ENCODE peak calls at places on chromosomes 2 and 18, in nine cellular contexts. U, B, C, N, R, P, T, J and K are unnamed samples.

GRCh38 chr2:1011018-1011405 is 60.4 kb downstream of the SNTG2 start:
- DNase-seq in U (no peak), B (no peak), C (no peak), N (no peak), R (no peak), P (no peak), T (no peak), J (no peak), K (no peak)

GRCh38 chr18:78934551-78935225 is 44.9 kb upstream of the SALL3 start:
- DNase-seq in U (no peak), B (no peak), C (no peak), N (no peak), R (no peak), P (no peak), T (no peak), J (no peak), K (no peak)

GRCh38 chr2:56449449-56449860 is 265.7 kb downstream of the CCDC85A start:
- DNase-seq in U (no peak), B (no peak), C (no peak), N (no peak), R (no peak), P (no peak), T (no peak), J (no peak), K (no peak)

GRCh38 chr18:46211816-46212215 is 107.6 kb downstream of the HAUS1 start:
- DNase-seq in U (no peak), B (peak; percentile 44), C (no peak), N (no peak), R (peak; percentile 55), P (no peak), T (no peak), J (no peak), K (no peak)

GRCh38 chr2:113084249-113085000 is 16.7 kb downstream of the IL1F10 start:
- DNase-seq in U (no peak), B (peak; percentile 32), C (no peak), N (no peak), R (peak; percentile 19), P (no peak), T (no peak), J (no peak), K (no peak)

GRCh38 chr18:48949606-48950535 is 894 bp downstream of the SMAD7 start:
- DNase-seq in U (peak; percentile 45), B (peak; percentile 8), C (no peak), N (peak; percentile 34), R (peak; percentile 45), P (peak; percentile 55), T (peak; percentile 71), J (no peak), K (no peak)

GRCh38 chr2:10447300-10448207 is 573 bp downstream of the ODC1 start:
- DNase-seq in U (no peak), B (peak; percentile 72), C (no peak), N (no peak), R (peak; percentile 40), P (peak; percentile 28), T (no peak), J (no peak), K (no peak)

GRCh38 chr18:61637319-61637718 is 255.5 kb downstream of the RNF152 start:
- DNase-seq in U (no peak), B (no peak), C (no peak), N (peak; percentile 74), R (no peak), P (peak; percentile 26), T (no peak), J (no peak), K (no peak)

GRCh38 chr18:34543356-34543755 is 166.7 kb upstream of the DTNA start:
- DNase-seq in U (no peak), B (no peak), C (no peak), N (peak; percentile 8), R (no peak), P (no peak), T (no peak), J (no peak), K (no peak)

GRCh38 chr2:38620282-38620977 is 17.7 kb upstream of the HNRNPLL start:
- DNase-seq in U (no peak), B (no peak), C (no peak), N (no peak), R (peak; percentile 47), P (no peak), T (no peak), J (no peak), K (no peak)

GRCh38 chr2:229719926-229720652 is 5.7 kb upstream of the DNER start:
- DNase-seq in U (no peak), B (no peak), C (no peak), N (no peak), R (peak; percentile 11), P (no peak), T (no peak), J (no peak), K (no peak)